ENCODE peak calls at places on chromosomes 3 and 15, in seven cellular contexts. L, A, Y, E, U, W and G are unnamed samples.

GRCh38 chr15:101637549-101638318 is 14.4 kb downstream of the TM2D3 start:
- DNase-seq in L (peak; percentile 64), A (no peak), Y (no peak), E (no peak), U (no peak), W (no peak), G (peak; percentile 74)

GRCh38 chr15:80233511-80234080 is 18.4 kb downstream of the CTXND1 start:
- DNase-seq in L (no peak), A (no peak), Y (no peak), E (no peak), U (no peak), W (no peak), G (no peak)

GRCh38 chr3:151312972-151313371 is 3.6 kb downstream of the GPR87 start:
- DNase-seq in L (no peak), A (no peak), Y (no peak), E (no peak), U (no peak), W (no peak), G (no peak)

GRCh38 chr3:6516694-6517093 is 344.2 kb upstream of the GRM7 start:
- DNase-seq in L (no peak), A (no peak), Y (no peak), E (no peak), U (no peak), W (no peak), G (no peak)

GRCh38 chr3:185825639-185826481 is 1.0 kb upstream of the IGF2BP2 start:
- DNase-seq in L (peak; percentile 40), A (peak; percentile 26), Y (peak; percentile 29), E (peak; percentile 62), U (peak; percentile 42), W (no peak), G (peak; percentile 69)

GRCh38 chr15:100866386-100867330 is 13.0 kb upstream of the ALDH1A3 start:
- DNase-seq in L (no peak), A (no peak), Y (no peak), E (no peak), U (no peak), W (no peak), G (no peak)

GRCh38 chr15:66997212-66997611 is 68.2 kb upstream of the SMAD3 start:
- DNase-seq in L (peak; percentile 78), A (no peak), Y (no peak), E (no peak), U (no peak), W (no peak), G (peak; percentile 51)

GRCh38 chr3:126523745-126524428 is at the start of gene CHST13:
- DNase-seq in L (peak; percentile 36), A (no peak), Y (peak; percentile 35), E (peak; percentile 58), U (no peak), W (no peak), G (peak; percentile 32)

GRCh38 chr3:140250010-140250825 is 315.2 kb downstream of the CLSTN2 start:
- DNase-seq in L (no peak), A (no peak), Y (no peak), E (no peak), U (no peak), W (no peak), G (no peak)

GRCh38 chr15:93044301-93045190 is 44.5 kb downstream of the RGMA start:
- DNase-seq in L (no peak), A (no peak), Y (no peak), E (no peak), U (no peak), W (no peak), G (no peak)

GRCh38 chr3:141789281-141789680 is 26.1 kb downstream of the GRK7 start:
- DNase-seq in L (peak; percentile 12), A (no peak), Y (peak; percentile 13), E (no peak), U (no peak), W (no peak), G (no peak)

GRCh38 chr3:138833908-138834358 is 795 bp downstream of the PIK3CB start:
- DNase-seq in L (peak; percentile 45), A (no peak), Y (no peak), E (peak; percentile 21), U (peak; percentile 35), W (peak; percentile 19), G (peak; percentile 35)

GRCh38 chr15:38864827-38865604 is 300.4 kb upstream of the RASGRP1 start:
- DNase-seq in L (peak; percentile 98), A (peak; percentile 49), Y (no peak), E (peak; percentile 59), U (no peak), W (no peak), G (peak; percentile 100)

GRCh38 chr3:129441215-129441614 is 1.2 kb downstream of the IFT122 start:
- DNase-seq in L (peak; percentile 13), A (no peak), Y (no peak), E (no peak), U (no peak), W (no peak), G (no peak)

GRCh38 chr3:112136959-112137693 is 4.1 kb upstream of the GCSAM start:
- DNase-seq in L (peak; percentile 73), A (no peak), Y (no peak), E (no peak), U (no peak), W (no peak), G (peak; percentile 54)

GRCh38 chr15:101447168-101447533 is 42.4 kb downstream of the PCSK6 start:
- DNase-seq in L (no peak), A (no peak), Y (no peak), E (no peak), U (no peak), W (no peak), G (no peak)

GRCh38 chr3:134624537-134625287 is 26.1 kb downstream of the KY start:
- DNase-seq in L (no peak), A (no peak), Y (no peak), E (no peak), U (no peak), W (no peak), G (no peak)

GRCh38 chr15:68503213-68503612 is 71.2 kb upstream of the ITGA11 start:
- DNase-seq in L (no peak), A (peak; percentile 10), Y (no peak), E (no peak), U (no peak), W (no peak), G (no peak)

GRCh38 chr3:127959873-127960272 is 44.8 kb downstream of the KBTBD12 start:
- DNase-seq in L (peak; percentile 70), A (no peak), Y (peak; percentile 31), E (peak; percentile 59), U (peak; percentile 21), W (no peak), G (peak; percentile 60)

GRCh38 chr3:55000946-55001345 is 73.1 kb upstream of the LRTM1 start:
- DNase-seq in L (peak; percentile 36), A (no peak), Y (no peak), E (no peak), U (no peak), W (no peak), G (no peak)

GRCh38 chr15:67100808-67101581 is 35.6 kb downstream of the SMAD3 start:
- DNase-seq in L (no peak), A (no peak), Y (no peak), E (no peak), U (no peak), W (peak; percentile 51), G (no peak)

GRCh38 chr3:185067173-185067572 is 85.7 kb downstream of the C3orf70 start:
- DNase-seq in L (no peak), A (no peak), Y (no peak), E (no peak), U (no peak), W (no peak), G (no peak)

GRCh38 chr3:81744366-81744765 is 17.1 kb downstream of the GBE1 start:
- DNase-seq in L (peak; percentile 88), A (peak; percentile 62), Y (peak; percentile 57), E (peak; percentile 14), U (peak; percentile 57), W (no peak), G (peak; percentile 95)

GRCh38 chr15:41917767-41918430 is 24.0 kb upstream of the SPTBN5 start:
- DNase-seq in L (peak; percentile 75), A (no peak), Y (peak; percentile 24), E (peak; percentile 85), U (peak; percentile 69), W (no peak), G (peak; percentile 75)

GRCh38 chr3:127137113-127137512 is 55.8 kb upstream of the PRR23E start:
- DNase-seq in L (no peak), A (no peak), Y (no peak), E (peak; percentile 40), U (peak; percentile 77), W (no peak), G (no peak)

GRCh38 chr3:128283429-128283828 is 130.1 kb downstream of the EEFSEC start:
- DNase-seq in L (no peak), A (no peak), Y (no peak), E (no peak), U (no peak), W (no peak), G (no peak)

GRCh38 chr3:165210132-165210531 is 13.9 kb upstream of the SLITRK3 start:
- DNase-seq in L (peak; percentile 4), A (no peak), Y (no peak), E (no peak), U (no peak), W (no peak), G (no peak)
- TF ChIP-seq CTCF in L (no peak), A (peak; percentile 44), Y (no peak), E (peak; percentile 11), U (no peak), W (no peak), G (peak; percentile 15)

GRCh38 chr15:63403254-63403945 is 21.8 kb upstream of the CA12 start:
- DNase-seq in L (no peak), A (no peak), Y (no peak), E (no peak), U (no peak), W (no peak), G (peak; percentile 20)
- TF ChIP-seq CTCF in L (peak; percentile 5), A (no peak), Y (no peak), E (no peak), U (no peak), W (no peak), G (no peak)

DNA sequence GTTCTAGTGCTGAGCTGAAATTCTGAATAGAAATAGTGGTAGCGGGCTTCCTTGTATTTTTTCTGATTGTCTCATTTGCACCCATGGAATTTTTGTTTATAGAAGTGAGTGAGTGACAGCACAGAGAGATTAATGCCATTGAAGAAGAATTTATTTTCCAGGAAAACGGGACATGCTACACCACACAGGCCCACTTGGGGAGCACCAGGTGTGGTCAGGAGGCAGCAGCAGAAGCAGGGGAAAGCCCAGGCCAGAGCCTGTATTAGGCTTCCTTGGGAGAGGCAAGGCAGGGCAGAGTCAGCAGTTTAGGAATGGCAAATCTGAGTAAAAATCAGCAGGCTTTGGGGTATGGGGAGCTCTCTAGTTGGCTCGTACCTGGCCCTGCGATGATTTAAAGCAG is 88.4 kb upstream of the ATP11B start:
- DNase-seq in L (peak; percentile 4), A (no peak), Y (no peak), E (no peak), U (no peak), W (no peak), G (no peak)
- TF ChIP-seq CTCF in L (peak; percentile 15), A (no peak), Y (no peak), E (no peak), U (no peak), W (no peak), G (peak; percentile 7)

DNA sequence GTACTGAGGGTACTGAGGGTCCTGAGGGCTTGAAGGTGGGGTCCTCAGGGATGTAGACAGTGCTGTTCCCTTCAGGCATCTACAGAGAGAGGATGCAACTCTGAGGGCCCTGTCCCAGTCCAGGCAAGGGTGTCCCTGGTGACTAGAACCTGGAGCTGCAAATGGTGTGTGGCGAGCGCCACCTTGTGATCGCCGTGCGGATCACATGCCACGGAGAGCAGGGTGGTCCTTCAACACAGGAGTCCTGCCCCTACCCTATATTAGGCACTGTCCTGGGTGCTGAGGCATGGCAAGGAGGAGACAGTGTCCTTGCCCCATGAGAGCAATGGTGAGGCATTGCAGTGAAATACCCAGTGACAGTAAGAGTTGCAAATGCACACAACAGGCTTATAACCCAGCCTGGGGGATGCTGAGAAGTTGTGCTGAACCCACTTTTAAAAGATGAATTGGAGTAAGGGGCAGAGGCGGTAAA is 23.6 kb downstream of the RHCG start:
- DNase-seq in L (peak; percentile 72), A (no peak), Y (peak; percentile 88), E (peak; percentile 65), U (peak; percentile 20), W (peak; percentile 83), G (peak; percentile 70)
- TF ChIP-seq CTCF in L (peak; percentile 90), A (no peak), Y (peak; percentile 94), E (peak; percentile 78), U (peak; percentile 49), W (peak; percentile 89), G (peak; percentile 86)